ENCODE peak calls at places on chromosomes 3 and 15, in seven cellular contexts. One of them, this sample, is unnamed.

GRCh38 chr3:183924956-183925355 is 40.3 kb upstream of the PARL start:
- DNase-seq in brain microvascular endothelial cell: peak
- DNase-seq in uterus: no peak
- DNase-seq in body of pancreas: no peak
- DNase-seq in kidney epithelial cell: peak
- DNase-seq in stomach: peak
- DNase-seq in HFF-Myc: no peak
- DNase-seq in this sample: no peak

GRCh38 chr3:124248471-124249028 is 256.6 kb upstream of the ROPN1 start:
- DNase-seq in brain microvascular endothelial cell: peak
- DNase-seq in uterus: peak
- DNase-seq in body of pancreas: peak
- DNase-seq in kidney epithelial cell: no peak
- DNase-seq in stomach: peak
- DNase-seq in HFF-Myc: peak
- DNase-seq in this sample: no peak

GRCh38 chr3:197527569-197527968 is 28.2 kb downstream of the BDH1 start:
- DNase-seq in brain microvascular endothelial cell: no peak
- DNase-seq in uterus: no peak
- DNase-seq in body of pancreas: no peak
- DNase-seq in kidney epithelial cell: no peak
- DNase-seq in stomach: no peak
- DNase-seq in HFF-Myc: no peak
- DNase-seq in this sample: no peak

GRCh38 chr15:60381148-60381788 is 16.5 kb downstream of the ANXA2 start:
- DNase-seq in brain microvascular endothelial cell: peak
- DNase-seq in uterus: no peak
- DNase-seq in body of pancreas: no peak
- DNase-seq in kidney epithelial cell: no peak
- DNase-seq in stomach: no peak
- DNase-seq in HFF-Myc: no peak
- DNase-seq in this sample: no peak

GRCh38 chr15:70199601-70200000 is 101.9 kb upstream of the TLE3 start:
- DNase-seq in brain microvascular endothelial cell: no peak
- DNase-seq in uterus: no peak
- DNase-seq in body of pancreas: no peak
- DNase-seq in kidney epithelial cell: no peak
- DNase-seq in stomach: no peak
- DNase-seq in HFF-Myc: no peak
- DNase-seq in this sample: no peak

GRCh38 chr15:93485922-93486327 is 396.9 kb upstream of the RGMA start:
- DNase-seq in brain microvascular endothelial cell: no peak
- DNase-seq in uterus: peak
- DNase-seq in body of pancreas: peak
- DNase-seq in kidney epithelial cell: no peak
- DNase-seq in stomach: peak
- DNase-seq in HFF-Myc: no peak
- DNase-seq in this sample: no peak

GRCh38 chr3:130429069-130430023 is 83.9 kb downstream of the COL6A5 start:
- DNase-seq in brain microvascular endothelial cell: no peak
- DNase-seq in uterus: no peak
- DNase-seq in body of pancreas: no peak
- DNase-seq in kidney epithelial cell: no peak
- DNase-seq in stomach: no peak
- DNase-seq in HFF-Myc: no peak
- DNase-seq in this sample: no peak

GRCh38 chr3:90069748-90070147 is 962.3 kb downstream of the EPHA3 start:
- DNase-seq in brain microvascular endothelial cell: no peak
- DNase-seq in uterus: no peak
- DNase-seq in body of pancreas: no peak
- DNase-seq in kidney epithelial cell: no peak
- DNase-seq in stomach: no peak
- DNase-seq in HFF-Myc: no peak
- DNase-seq in this sample: no peak

GRCh38 chr15:86375733-86376132 is 296.1 kb downstream of the AGBL1 start:
- DNase-seq in brain microvascular endothelial cell: no peak
- DNase-seq in uterus: no peak
- DNase-seq in body of pancreas: no peak
- DNase-seq in kidney epithelial cell: no peak
- DNase-seq in stomach: no peak
- DNase-seq in HFF-Myc: no peak
- DNase-seq in this sample: no peak

GRCh38 chr3:5252111-5252510 is 64.6 kb downstream of the EDEM1 start:
- DNase-seq in brain microvascular endothelial cell: no peak
- DNase-seq in uterus: no peak
- DNase-seq in body of pancreas: no peak
- DNase-seq in kidney epithelial cell: no peak
- DNase-seq in stomach: no peak
- DNase-seq in HFF-Myc: no peak
- DNase-seq in this sample: no peak

GRCh38 chr3:61858054-61858453 is 296.7 kb downstream of the PTPRG start:
- DNase-seq in brain microvascular endothelial cell: no peak
- DNase-seq in uterus: no peak
- DNase-seq in body of pancreas: no peak
- DNase-seq in kidney epithelial cell: no peak
- DNase-seq in stomach: no peak
- DNase-seq in HFF-Myc: peak
- DNase-seq in this sample: no peak

GRCh38 chr3:55416381-55416821 is 70.7 kb downstream of the WNT5A start:
- DNase-seq in brain microvascular endothelial cell: peak
- DNase-seq in uterus: no peak
- DNase-seq in body of pancreas: no peak
- DNase-seq in kidney epithelial cell: peak
- DNase-seq in stomach: no peak
- DNase-seq in HFF-Myc: peak
- DNase-seq in this sample: no peak

GRCh38 chr3:64214697-64215018 is 10.6 kb downstream of the PRICKLE2 start:
- DNase-seq in brain microvascular endothelial cell: no peak
- DNase-seq in uterus: peak
- DNase-seq in body of pancreas: no peak
- DNase-seq in kidney epithelial cell: no peak
- DNase-seq in stomach: no peak
- DNase-seq in HFF-Myc: no peak
- DNase-seq in this sample: no peak
- H3K4me3 ChIP-seq in brain microvascular endothelial cell: peak
- H3K4me3 ChIP-seq in uterus: peak
- H3K4me3 ChIP-seq in body of pancreas: no peak
- H3K4me3 ChIP-seq in kidney epithelial cell: no peak
- H3K4me3 ChIP-seq in stomach: no peak
- H3K4me3 ChIP-seq in HFF-Myc: peak
- H3K4me3 ChIP-seq in this sample: no peak

GRCh38 chr3:181723064-181723463 is 11.3 kb downstream of the SOX2 start:
- DNase-seq in brain microvascular endothelial cell: no peak
- DNase-seq in uterus: no peak
- DNase-seq in body of pancreas: no peak
- DNase-seq in kidney epithelial cell: no peak
- DNase-seq in stomach: no peak
- DNase-seq in HFF-Myc: no peak
- DNase-seq in this sample: no peak

GRCh38 chr3:181723568-181724431 is 12.1 kb downstream of the SOX2 start:
- DNase-seq in brain microvascular endothelial cell: no peak
- DNase-seq in uterus: no peak
- DNase-seq in body of pancreas: no peak
- DNase-seq in kidney epithelial cell: no peak
- DNase-seq in stomach: no peak
- DNase-seq in HFF-Myc: no peak
- DNase-seq in this sample: no peak

GRCh38 chr3:181725033-181725775 is 13.5 kb downstream of the SOX2 start:
- DNase-seq in brain microvascular endothelial cell: no peak
- DNase-seq in uterus: no peak
- DNase-seq in body of pancreas: no peak
- DNase-seq in kidney epithelial cell: no peak
- DNase-seq in stomach: no peak
- DNase-seq in HFF-Myc: no peak
- DNase-seq in this sample: no peak

GRCh38 chr3:181725830-181726229 is 14.1 kb downstream of the SOX2 start:
- DNase-seq in brain microvascular endothelial cell: no peak
- DNase-seq in uterus: no peak
- DNase-seq in body of pancreas: no peak
- DNase-seq in kidney epithelial cell: no peak
- DNase-seq in stomach: no peak
- DNase-seq in HFF-Myc: no peak
- DNase-seq in this sample: no peak

DNA sequence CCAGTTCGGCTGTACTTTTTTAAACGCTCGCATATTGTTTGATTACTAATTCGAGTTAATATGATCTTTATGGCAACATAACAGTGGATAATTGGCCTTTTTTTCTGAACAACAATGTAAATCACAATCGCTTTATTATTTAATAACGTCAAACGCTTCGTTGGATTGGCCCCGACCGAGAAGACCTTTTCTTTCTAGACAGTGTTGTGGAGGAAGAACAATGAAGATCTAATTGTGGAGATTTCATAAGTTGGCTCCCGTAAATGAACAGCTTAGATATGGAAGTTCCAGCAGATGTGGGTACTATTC is 12.7 kb downstream of the SOX2 start:
- DNase-seq in brain microvascular endothelial cell: no peak
- DNase-seq in uterus: no peak
- DNase-seq in body of pancreas: no peak
- DNase-seq in kidney epithelial cell: no peak
- DNase-seq in stomach: no peak
- DNase-seq in HFF-Myc: no peak
- DNase-seq in this sample: no peak
- H3K4me3 ChIP-seq in brain microvascular endothelial cell: no peak
- H3K4me3 ChIP-seq in uterus: no peak
- H3K4me3 ChIP-seq in body of pancreas: no peak
- H3K4me3 ChIP-seq in kidney epithelial cell: no peak
- H3K4me3 ChIP-seq in stomach: no peak
- H3K4me3 ChIP-seq in HFF-Myc: no peak
- H3K4me3 ChIP-seq in this sample: no peak

DNA sequence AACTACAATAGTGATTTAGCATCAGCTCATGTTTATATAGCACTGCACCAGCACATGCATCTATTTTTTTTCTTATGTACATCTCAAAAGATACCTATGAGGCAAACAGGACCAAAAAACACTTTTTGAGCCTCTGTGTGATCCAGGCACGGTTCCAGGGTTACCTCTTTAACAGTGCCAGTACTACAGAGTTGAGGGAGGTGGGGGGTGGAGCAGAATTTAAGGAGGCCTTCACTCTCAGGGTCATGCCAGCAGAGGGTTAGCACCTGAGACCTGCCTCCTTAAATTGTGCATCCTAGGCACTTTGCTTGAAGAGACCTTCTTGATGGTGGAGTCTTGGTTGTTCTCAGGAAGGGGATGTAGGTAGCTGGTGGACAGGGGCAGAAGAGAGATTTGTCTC is 150.3 kb upstream of the TBL1XR1 start:
- DNase-seq in brain microvascular endothelial cell: no peak
- DNase-seq in uterus: no peak
- DNase-seq in body of pancreas: no peak
- DNase-seq in kidney epithelial cell: no peak
- DNase-seq in stomach: no peak
- DNase-seq in HFF-Myc: no peak
- DNase-seq in this sample: no peak
- H3K4me3 ChIP-seq in brain microvascular endothelial cell: no peak
- H3K4me3 ChIP-seq in uterus: no peak
- H3K4me3 ChIP-seq in body of pancreas: no peak
- H3K4me3 ChIP-seq in kidney epithelial cell: no peak
- H3K4me3 ChIP-seq in stomach: no peak
- H3K4me3 ChIP-seq in HFF-Myc: no peak
- H3K4me3 ChIP-seq in this sample: no peak

DNA sequence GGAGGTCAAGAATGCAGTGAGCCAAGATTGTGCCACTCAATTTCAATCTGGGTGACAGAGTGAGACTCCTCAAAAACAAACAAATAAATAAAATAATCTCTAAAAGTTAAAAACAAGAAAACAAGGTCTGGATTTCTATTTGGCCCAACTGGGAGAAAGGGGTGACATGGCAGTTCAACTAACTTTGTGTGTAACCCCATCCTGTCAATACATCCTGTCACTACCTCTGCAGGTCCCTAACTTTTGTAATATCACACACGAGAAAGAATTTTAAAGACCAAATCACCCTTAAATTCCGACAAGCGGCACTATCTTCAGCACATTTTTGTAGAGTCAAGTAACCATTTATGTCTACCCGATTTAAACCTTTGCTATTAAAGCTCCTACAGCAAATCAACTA is 10.2 kb downstream of the SLTM start:
- DNase-seq in brain microvascular endothelial cell: no peak
- DNase-seq in uterus: no peak
- DNase-seq in body of pancreas: no peak
- DNase-seq in kidney epithelial cell: no peak
- DNase-seq in stomach: no peak
- DNase-seq in HFF-Myc: no peak
- DNase-seq in this sample: no peak
- H3K4me3 ChIP-seq in brain microvascular endothelial cell: no peak
- H3K4me3 ChIP-seq in uterus: no peak
- H3K4me3 ChIP-seq in body of pancreas: no peak
- H3K4me3 ChIP-seq in kidney epithelial cell: no peak
- H3K4me3 ChIP-seq in stomach: no peak
- H3K4me3 ChIP-seq in HFF-Myc: no peak
- H3K4me3 ChIP-seq in this sample: no peak

This sample was measured in Jurkat, Clone E6-1.